ENCODE peak calls at places on chromosome 16, in six cellular contexts. Q, I, O, M, Z and X are unnamed samples. For H3K9me3, the result is how much of the 10 kb centered on the place peaks cover.

GRCh38 chr16:10971560-10971961 is 27.2 kb downstream of the CLEC16A start:
- DNase-seq in M (peak), O (peak), Q (no peak), I (peak), Z (peak), X (peak)

GRCh38 chr16:81279375-81279774 is 35.4 kb upstream of the GAN start:
- DNase-seq in Q (no peak), O (no peak), M (peak), Z (no peak), I (no peak), X (no peak)

GRCh38 chr16:27973678-27974077 is 89.8 kb downstream of the GSG1L start:
- DNase-seq in O (no peak), I (no peak), M (no peak), Z (no peak), Q (no peak), X (no peak)

GRCh38 chr16:29141586-29142324 is 156.9 kb downstream of the LAT start:
- DNase-seq in Q (no peak), I (no peak), M (no peak), Z (no peak), O (no peak), X (no peak)

GRCh38 chr16:58098207-58099096 is 30.7 kb downstream of the CFAP20 start:
- DNase-seq in M (peak), Q (no peak), O (no peak), Z (no peak), I (no peak), X (no peak)

GRCh38 chr16:13021996-13022395 is 120.6 kb downstream of the SHISA9 start:
- DNase-seq in Z (no peak), M (no peak), O (no peak), I (no peak), Q (no peak), X (no peak)

GRCh38 chr16:24989417-24989978 is 25.7 kb downstream of the ARHGAP17 start:
- DNase-seq in Z (no peak), O (no peak), M (no peak), I (no peak), Q (no peak), X (no peak)

GRCh38 chr16:65832269-65832668 is 534.2 kb upstream of the CDH5 start:
- DNase-seq in I (no peak), Q (no peak), O (no peak), M (no peak), Z (no peak), X (no peak)

GRCh38 chr16:29014561-29015029 is 29.7 kb downstream of the LAT start:
- DNase-seq in O (no peak), Z (no peak), Q (no peak), I (no peak), M (no peak), X (no peak)

GRCh38 chr16:67299269-67299668 is 19.9 kb downstream of the PLEKHG4 start:
- DNase-seq in I (no peak), M (no peak), O (no peak), Z (no peak), Q (no peak), X (no peak)

GRCh38 chr16:86508947-86509758 is 1.2 kb upstream of the FOXF1 start:
- DNase-seq in Q (peak), M (peak), I (peak), O (no peak), Z (no peak), X (peak)

GRCh38 chr16:17224859-17225258 is 245.9 kb downstream of the XYLT1 start:
- DNase-seq in I (no peak), Q (peak), O (no peak), M (no peak), Z (peak), X (peak)

GRCh38 chr16:70433456-70434103 is 5.3 kb downstream of the ST3GAL2 start:
- DNase-seq in M (peak), Q (peak), I (no peak), Z (no peak), O (no peak), X (no peak)

GRCh38 chr16:79150626-79151025 is 449.9 kb downstream of the MAF start:
- DNase-seq in Z (no peak), I (no peak), M (no peak), O (no peak), Q (no peak), X (no peak)

GRCh38 chr16:25395528-25395927 is 137.9 kb upstream of the ZKSCAN2 start:
- DNase-seq in Z (no peak), O (no peak), M (no peak), I (no peak), Q (no peak), X (no peak)

GRCh38 chr16:66429290-66429962 is 2.3 kb downstream of the BEAN1 start:
- DNase-seq in M (no peak), Q (no peak), I (no peak), O (no peak), Z (no peak), X (no peak)

GRCh38 chr16:50816901-50817555 is 75.1 kb downstream of the CYLD start:
- DNase-seq in O (no peak), Q (no peak), I (no peak), M (no peak), Z (no peak), X (no peak)

GRCh38 chr16:77585379-77585778 is 136.9 kb upstream of the NUDT7 start:
- DNase-seq in I (no peak), Q (no peak), M (no peak), Z (no peak), O (no peak), X (no peak)

GRCh38 chr16:10981697-10982216 is 37.4 kb downstream of the CLEC16A start:
- DNase-seq in Z (no peak), Q (no peak), M (peak), O (no peak), I (peak), X (no peak)

GRCh38 chr16:58421529-58421928 is 29.3 kb downstream of the GINS3 start:
- DNase-seq in O (no peak), Z (no peak), I (no peak), M (no peak), Q (peak), X (no peak)

GRCh38 chr16:51095114-51095872 is 55.8 kb downstream of the SALL1 start:
- DNase-seq in Q (no peak), M (no peak), O (no peak), I (no peak), Z (no peak), X (no peak)

GRCh38 chr16:88349903-88350900 is 32.6 kb upstream of the ZNF469 start:
- DNase-seq in M (no peak), I (no peak), Q (no peak), O (no peak), Z (no peak), X (no peak)

GRCh38 chr16:50603206-50604064 is 55.2 kb downstream of the NKD1 start:
- DNase-seq in Z (no peak), M (no peak), I (no peak), O (no peak), Q (no peak), X (no peak)

GRCh38 chr16:75443301-75443700 is 10.0 kb upstream of the CFDP1 start:
- DNase-seq in Z (no peak), M (no peak), O (no peak), I (no peak), Q (no peak), X (no peak)

GRCh38 chr16:65618335-65618734 is 496.5 kb upstream of the CDH11 start:
- DNase-seq in Z (no peak), O (no peak), I (no peak), M (no peak), Q (no peak), X (no peak)

GRCh38 chr16:82470506-82471196 is 156.1 kb upstream of the CDH13 start:
- DNase-seq in Q (no peak), Z (no peak), O (no peak), I (no peak), M (no peak), X (no peak)

GRCh38 chr16:9441021-9441420 is 349.6 kb downstream of the HAPSTR1 start:
- DNase-seq in I (no peak), Q (no peak), Z (no peak), M (no peak), O (no peak), X (no peak)

GRCh38 chr16:56669005-56669839 is at the start of gene MT1H:
- DNase-seq in M (no peak), Z (no peak), O (no peak), I (no peak), Q (no peak), X (no peak)

GRCh38 chr16:66935319-66936011 is at the start of gene CES2:
- DNase-seq in Z (no peak), O (no peak), M (no peak), I (no peak), Q (peak), X (no peak)

GRCh38 chr16:67935096-67935401 is 1.6 kb downstream of the PSMB10 start:
- DNase-seq in Z (no peak), M (no peak), Q (no peak), I (no peak), O (no peak), X (no peak)

GRCh38 chr16:637081-638018 is 1.2 kb upstream of the METTL26 start:
- DNase-seq in I (no peak), Z (no peak), Q (peak), O (no peak), M (peak), X (peak)

GRCh38 chr16:4381072-4381934 is 9.7 kb downstream of the VASN start:
- DNase-seq in I (no peak), M (no peak), Q (peak), Z (no peak), O (no peak), X (no peak)

GRCh38 chr16:68369697-68370096 is 58.9 kb downstream of the PRMT7 start:
- DNase-seq in O (no peak), Z (no peak), I (no peak), M (no peak), Q (no peak), X (no peak)

GRCh38 chr16:10386517-10387377 is 886 bp downstream of the ATF7IP2 start:
- DNase-seq in M (peak), Q (no peak), I (peak), O (no peak), Z (peak), X (no peak)

GRCh38 chr16:11497851-11498289 is 88.8 kb downstream of the LITAF start:
- DNase-seq in Z (no peak), M (peak), O (peak), I (no peak), Q (no peak), X (no peak)

GRCh38 chr16:66045626-66046025 is 320.9 kb upstream of the CDH5 start:
- DNase-seq in O (no peak), Z (no peak), I (no peak), M (no peak), Q (no peak), X (no peak)

GRCh38 chr16:28925386-28926228 is 569 bp upstream of the RABEP2 start:
- DNase-seq in Q (peak), M (peak), Z (peak), I (peak), O (no peak), X (no peak)

GRCh38 chr16:860891-861290 is 60.4 kb upstream of the GNG13 start:
- DNase-seq in Z (no peak), I (no peak), Q (no peak), M (no peak), O (no peak), X (no peak)

GRCh38 chr16:34758835-34759234 is 1299.4 kb downstream of the TP53TG3F start:
- DNase-seq in M (no peak), Q (no peak), I (no peak), Z (no peak), O (no peak), X (no peak)
- H3K9me3 ChIP-seq in M (under half), Q (under half), I (under half), Z (under half), O (under half), X (under half)

GRCh38 chr16:63808730-63809129 is 1313.1 kb downstream of the CDH11 start:
- DNase-seq in M (no peak), Z (no peak), I (no peak), Q (no peak), O (no peak), X (no peak)
- H3K9me3 ChIP-seq in M (under half), Z (under half), I (under half), Q (under half), O (under half), X (under half)

GRCh38 chr16:85313541-85314208 is 201.4 kb upstream of the CIBAR2 start:
- DNase-seq in O (no peak), I (no peak), Q (no peak), M (no peak), Z (no peak), X (no peak)

GRCh38 chr16:85312642-85313540 is 200.6 kb upstream of the CIBAR2 start:
- DNase-seq in Z (no peak), M (no peak), I (no peak), O (no peak), Q (no peak), X (no peak)

GRCh38 chr16:85316321-85316919 is 204.1 kb upstream of the CIBAR2 start:
- DNase-seq in I (peak), M (peak), O (no peak), Z (no peak), Q (peak), X (no peak)

GRCh38 chr16:85315871-85316270 is 203.6 kb upstream of the CIBAR2 start:
- DNase-seq in Z (no peak), M (no peak), I (no peak), O (no peak), Q (no peak), X (no peak)

GRCh38 chr16:85314633-85315032 is 202.4 kb upstream of the CIBAR2 start:
- DNase-seq in M (no peak), Z (no peak), O (no peak), I (no peak), Q (no peak), X (no peak)
- H3K9me3 ChIP-seq in M (under half), Z (under half), O (under half), I (under half), Q (under half), X (under half)

GRCh38 chr16:19710991-19711545 is 7.0 kb downstream of the KNOP1 start:
- DNase-seq in M (no peak), Q (peak), O (no peak), Z (no peak), I (no peak), X (no peak)
- H3K9me3 ChIP-seq in M (under half), Q (under half), O (under half), Z (under half), I (under half), X (under half)

GRCh38 chr16:3306078-3306477 is 781 bp downstream of the ZNF75A start:
- DNase-seq in O (no peak), M (no peak), Z (no peak), I (no peak), Q (no peak), X (no peak)
- H3K9me3 ChIP-seq in O (half or more), M (half or more), Z (under half), I (under half), Q (under half), X (half or more)

GRCh38 chr16:89363621-89364393 is 126.6 kb downstream of the ANKRD11 start:
- DNase-seq in I (no peak), O (no peak), Z (peak), M (peak), Q (no peak), X (no peak)

GRCh38 chr16:89365044-89365467 is 125.3 kb downstream of the ANKRD11 start:
- DNase-seq in I (no peak), O (no peak), Z (no peak), Q (no peak), M (no peak), X (peak)

GRCh38 chr16:89366561-89367537 is 123.5 kb downstream of the ANKRD11 start:
- DNase-seq in Z (no peak), I (no peak), O (no peak), Q (no peak), M (no peak), X (no peak)

GRCh38 chr16:89365996-89366395 is 124.4 kb downstream of the ANKRD11 start:
- DNase-seq in Z (no peak), O (no peak), M (no peak), Q (no peak), I (no peak), X (no peak)

DNA sequence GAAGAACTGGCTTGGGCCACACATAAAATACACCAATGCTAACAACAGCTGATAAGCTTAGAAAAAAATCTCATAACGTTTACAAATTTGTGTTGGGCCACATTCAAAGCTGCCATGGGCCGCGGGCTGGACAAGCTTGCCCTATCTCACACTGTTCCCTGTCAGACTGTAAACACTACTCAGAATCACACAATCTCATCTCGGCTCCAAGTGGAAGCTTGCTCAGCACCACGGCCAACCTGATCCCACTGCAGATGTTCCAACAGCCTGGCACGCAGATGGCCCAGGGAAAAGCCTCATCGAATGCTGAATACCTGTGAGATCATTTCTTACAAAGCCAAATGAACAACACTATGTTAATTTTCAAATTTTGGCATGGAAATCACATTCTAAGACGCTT is 125.8 kb downstream of the ANKRD11 start:
- DNase-seq in Q (no peak), M (no peak), I (no peak), O (no peak), Z (no peak), X (peak)
- H3K9me3 ChIP-seq in Q (under half), M (under half), I (under half), O (under half), Z (under half), X (under half)

GRCh38 chr16:71448274-71448866 is 6.5 kb upstream of the TLE7 start:
- DNase-seq in M (no peak), I (no peak), Z (no peak), Q (no peak), O (no peak), X (no peak)

GRCh38 chr16:71449020-71449419 is 7.2 kb upstream of the TLE7 start:
- DNase-seq in Z (no peak), M (no peak), O (no peak), I (no peak), Q (no peak), X (no peak)

GRCh38 chr16:71456801-71457200 is 5.2 kb downstream of the ZNF23 start:
- DNase-seq in O (no peak), Q (no peak), M (no peak), Z (no peak), I (no peak), X (no peak)

GRCh38 chr16:71453051-71453450 is 9.0 kb downstream of the ZNF23 start:
- DNase-seq in O (no peak), I (no peak), M (no peak), Z (no peak), Q (no peak), X (no peak)
- H3K9me3 ChIP-seq in O (under half), I (under half), M (half or more), Z (under half), Q (under half), X (half or more)

GRCh38 chr16:35523991-35524390 is 2064.6 kb downstream of the TP53TG3F start:
- DNase-seq in M (no peak), I (no peak), Q (no peak), O (no peak), Z (no peak), X (no peak)
- H3K9me3 ChIP-seq in M (under half), I (under half), Q (under half), O (under half), Z (under half), X (under half)

DNA sequence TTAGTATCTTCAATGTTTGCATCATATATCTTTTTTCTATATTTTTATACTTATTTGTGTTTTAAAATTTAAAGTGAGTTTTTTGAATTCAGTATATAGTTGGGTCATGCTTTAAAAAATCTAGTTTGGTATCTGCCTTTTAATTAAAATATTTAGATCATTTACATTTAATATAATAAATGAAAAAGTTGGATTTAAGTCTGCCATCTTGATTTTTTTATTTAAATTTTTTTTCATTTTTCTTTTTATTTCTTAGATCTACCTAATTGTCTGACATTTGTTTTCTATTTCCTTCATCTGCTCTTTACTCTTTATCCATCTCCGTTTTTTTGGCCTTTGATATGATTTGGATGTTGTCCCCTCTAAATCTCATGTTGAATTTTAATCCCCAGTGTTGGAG is 50.0 kb upstream of the N4BP1 start:
- DNase-seq in M (no peak), I (no peak), Q (no peak), Z (no peak), O (no peak), X (no peak)
- H3K9me3 ChIP-seq in M (under half), I (under half), Q (under half), Z (under half), O (under half), X (under half)